ENCODE peak calls at places on chromosomes 12 and 14, in ten cellular contexts. N, E, G, U, B, A, M, K, I and H are unnamed samples.

GRCh38 chr12:125089083-125089482 is 23.8 kb downstream of the AACS start:
- DNase-seq in B (peak), U (no peak), M (no peak), K (no peak), A (no peak), N (peak), I (no peak), G (no peak), E (no peak), H (no peak)

GRCh38 chr12:131728720-131729119 is 17.8 kb downstream of the SFSWAP start:
- DNase-seq in N (no peak), B (no peak), U (no peak), K (no peak), G (no peak), I (no peak), A (no peak), M (no peak), E (no peak), H (no peak)

GRCh38 chr12:32344047-32344446 is 55.3 kb upstream of the FGD4 start:
- DNase-seq in U (no peak), G (no peak), M (no peak), K (no peak), B (no peak), A (no peak), N (no peak), E (no peak), I (no peak), H (no peak)

GRCh38 chr14:68761391-68761790 is 31.5 kb downstream of the ZFP36L1 start:
- DNase-seq in N (no peak), B (no peak), U (no peak), G (no peak), I (no peak), E (no peak), M (no peak), K (no peak), A (no peak), H (no peak)

GRCh38 chr14:69262516-69262915 is 2.6 kb downstream of the GALNT16 start:
- DNase-seq in A (no peak), I (no peak), U (no peak), B (no peak), N (no peak), K (no peak), G (no peak), E (no peak), M (peak), H (no peak)

GRCh38 chr12:21336656-21337055 is 1.9 kb upstream of the SLCO1A2 start:
- DNase-seq in M (no peak), E (no peak), K (no peak), B (no peak), N (no peak), G (no peak), U (peak), I (no peak), A (no peak), H (no peak)

GRCh38 chr14:77498120-77498979 is at the start of gene ISM2:
- DNase-seq in N (peak), B (peak), E (peak), M (no peak), K (peak), A (no peak), G (peak), I (no peak), U (peak), H (peak)

GRCh38 chr14:55739967-55740707 is 160.1 kb downstream of the KTN1 start:
- DNase-seq in U (no peak), B (no peak), M (peak), N (no peak), K (no peak), E (no peak), A (no peak), I (no peak), G (no peak), H (no peak)

GRCh38 chr14:104359301-104359968 is 220.1 kb upstream of the C14orf180 start:
- DNase-seq in E (no peak), U (no peak), I (no peak), M (peak), A (no peak), G (peak), B (no peak), K (no peak), N (no peak), H (no peak)

GRCh38 chr14:90409209-90409730 is 12.4 kb downstream of the CALM1 start:
- DNase-seq in E (no peak), G (no peak), B (peak), I (peak), N (peak), K (no peak), A (no peak), M (peak), U (no peak), H (no peak)

GRCh38 chr14:103136388-103137271 is 13.4 kb downstream of the TNFAIP2 start:
- DNase-seq in B (peak), M (peak), I (no peak), U (no peak), E (no peak), A (no peak), G (no peak), K (no peak), N (peak), H (no peak)

GRCh38 chr12:21939435-21939834 is 1.8 kb downstream of the ABCC9 start:
- DNase-seq in I (no peak), N (no peak), M (no peak), A (no peak), K (no peak), G (no peak), B (no peak), U (no peak), E (no peak), H (no peak)

GRCh38 chr12:11836282-11836963 is 186.9 kb downstream of the ETV6 start:
- DNase-seq in E (no peak), N (no peak), I (no peak), B (no peak), U (no peak), M (no peak), G (no peak), K (no peak), A (peak), H (peak)

GRCh38 chr12:47787596-47788319 is 14.7 kb downstream of the SLC48A1 start:
- DNase-seq in B (no peak), M (no peak), I (no peak), E (no peak), N (no peak), A (no peak), U (no peak), K (peak), G (no peak), H (no peak)

DNA sequence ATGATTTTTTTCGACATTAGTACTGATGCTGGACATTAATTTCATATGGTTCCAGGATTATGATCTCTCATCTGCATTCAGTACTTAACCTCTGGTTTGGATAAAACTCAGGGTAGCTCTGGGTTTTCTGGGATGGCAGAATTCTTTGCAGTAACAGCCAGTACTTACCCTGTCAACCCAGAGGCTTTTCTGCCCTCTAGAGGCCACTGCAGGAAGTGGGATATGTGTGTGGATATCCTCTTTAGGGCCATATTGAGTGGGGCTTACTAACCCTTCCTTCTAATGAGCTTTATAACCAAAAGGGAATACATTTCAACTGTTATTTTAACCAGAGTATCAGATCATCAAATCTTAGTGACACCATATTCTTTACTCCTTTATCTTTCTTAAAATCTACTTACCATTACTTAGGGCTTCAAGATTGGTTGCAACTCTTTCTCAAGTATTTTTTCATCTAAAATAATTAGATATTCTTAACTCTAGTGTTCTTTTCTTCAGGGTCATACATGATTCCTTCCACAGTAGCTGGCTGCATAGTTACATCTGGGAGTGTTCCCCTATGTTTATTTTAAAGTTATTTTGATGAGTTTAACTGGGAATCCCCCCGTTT is 488.0 kb upstream of the STXBP6 start:
- DNase-seq in B (no peak), E (peak), I (no peak), N (peak), A (no peak), K (no peak), U (peak), G (no peak), M (no peak), H (no peak)
- TF ChIP-seq CTCF in B (peak), E (peak), I (no peak), N (peak), A (no peak), K (peak), U (peak), G (no peak), M (no peak), H (no peak)

GRCh38 chr12:96241484-96242256 is 47.5 kb downstream of the ELK3 start:
- DNase-seq in M (no peak), U (no peak), N (peak), A (no peak), I (no peak), G (no peak), B (peak), E (no peak), K (no peak), H (no peak)
- TF ChIP-seq CTCF in M (no peak), U (no peak), N (no peak), A (no peak), I (no peak), G (no peak), B (no peak), E (no peak), K (no peak), H (no peak)

DNA sequence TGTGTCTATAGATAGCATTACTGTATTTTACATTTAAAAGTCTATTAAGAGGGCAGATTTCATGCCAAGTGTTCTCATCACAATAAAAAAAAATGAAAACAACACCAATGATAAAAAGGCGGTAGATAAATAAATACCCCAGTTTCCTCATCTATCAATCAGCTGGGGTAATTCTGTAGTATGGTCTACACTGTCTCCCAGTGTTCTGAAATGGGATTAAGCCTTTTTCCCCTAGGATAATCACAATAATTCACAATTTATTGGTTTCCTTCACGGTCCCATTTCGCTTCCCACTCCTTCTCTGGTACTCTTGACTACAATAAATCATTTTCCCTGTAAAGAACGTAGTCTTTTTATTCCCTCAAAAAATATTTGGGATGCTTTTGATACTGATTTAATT is 114.3 kb downstream of the SSPN start:
- DNase-seq in N (no peak), G (no peak), B (no peak), A (no peak), U (no peak), M (no peak), I (no peak), E (no peak), K (no peak), H (no peak)
- TF ChIP-seq CTCF in N (no peak), G (no peak), B (no peak), A (no peak), U (no peak), M (no peak), I (no peak), E (no peak), K (no peak), H (no peak)

GRCh38 chr12:14602128-14602527 is 34.4 kb upstream of the PLBD1 start:
- DNase-seq in A (no peak), B (no peak), I (no peak), K (no peak), U (no peak), M (no peak), E (no peak), N (no peak), G (no peak), H (no peak)
- TF ChIP-seq CTCF in A (no peak), B (no peak), I (no peak), K (no peak), U (no peak), M (no peak), E (no peak), N (no peak), G (no peak), H (no peak)